ENCODE peak calls at places on chromosomes 11 and 22, in four cellular contexts. E is choroid plexus epithelial cell, N is kidney, U is stomach. H is an unnamed sample.

GRCh38 chr11:133836076-133836548 is 9.2 kb downstream of the SPATA19 start:
- DNase-seq in E (no peak), N (no peak), U (no peak), H (no peak)

GRCh38 chr11:26841818-26842457 is 120.1 kb upstream of the SLC5A12 start:
- DNase-seq in E (peak), N (no peak), U (no peak), H (peak)

GRCh38 chr11:95922099-95922498 is 1.8 kb downstream of the MTMR2 start:
- DNase-seq in E (no peak), N (no peak), U (no peak), H (peak)

GRCh38 chr22:25779426-25779825 is 37.4 kb downstream of the MYO18B start:
- DNase-seq in E (no peak), N (no peak), U (no peak), H (no peak)

GRCh38 chr22:42549329-42550060 is 4.3 kb upstream of the SERHL2 start:
- DNase-seq in E (no peak), N (no peak), U (no peak), H (no peak)

GRCh38 chr11:76510060-76511047 is 65.5 kb downstream of the EMSY start:
- DNase-seq in E (peak), N (no peak), U (no peak), H (peak)

GRCh38 chr11:34151166-34151565 is 45.7 kb downstream of the NAT10 start:
- DNase-seq in E (no peak), N (peak), U (no peak), H (no peak)

GRCh38 chr22:46338636-46339035 is 3.1 kb downstream of the TRMU start:
- DNase-seq in E (no peak), N (peak), U (no peak), H (no peak)

GRCh38 chr11:24267015-24267414 is 229.8 kb upstream of the LUZP2 start:
- DNase-seq in E (no peak), N (no peak), U (no peak), H (no peak)

GRCh38 chr22:36874731-36875130 is 13.9 kb downstream of the NCF4 start:
- DNase-seq in E (no peak), N (no peak), U (no peak), H (no peak)

GRCh38 chr11:106152824-106153223 is 75.4 kb downstream of the AASDHPPT start:
- DNase-seq in E (peak), N (no peak), U (no peak), H (no peak)

GRCh38 chr22:50051930-50052329 is 6.2 kb downstream of the TTLL8 start:
- DNase-seq in E (no peak), N (peak), U (no peak), H (no peak)

GRCh38 chr22:39367040-39367439 is 17.2 kb downstream of the SYNGR1 start:
- DNase-seq in E (no peak), N (no peak), U (no peak), H (no peak)

GRCh38 chr22:38284042-38284402 is 11.2 kb upstream of the TMEM184B start:
- DNase-seq in E (peak), N (no peak), U (no peak), H (peak)

GRCh38 chr11:115391598-115391997 is 112.6 kb downstream of the CADM1 start:
- DNase-seq in E (no peak), N (no peak), U (no peak), H (no peak)

GRCh38 chr11:45743556-45744468 is 61.1 kb upstream of the SLC35C1 start:
- DNase-seq in E (no peak), N (no peak), U (no peak), H (no peak)

GRCh38 chr11:45895553-45896259 is 10.3 kb downstream of the MAPK8IP1 start:
- DNase-seq in E (no peak), N (peak), U (no peak), H (no peak)

GRCh38 chr11:9760180-9760550 is 96.3 kb downstream of the SWAP70 start:
- DNase-seq in E (peak), N (peak), U (peak), H (peak)

GRCh38 chr11:1391165-1392010 is 1.7 kb downstream of the BRSK2 start:
- DNase-seq in E (no peak), N (peak), U (no peak), H (no peak)

GRCh38 chr11:130738618-130739017 is 177.7 kb downstream of the SNX19 start:
- DNase-seq in E (peak), N (no peak), U (no peak), H (peak)

GRCh38 chr11:11965656-11966353 is 42.6 kb downstream of the DKK3 start:
- DNase-seq in E (no peak), N (peak), U (no peak), H (no peak)

GRCh38 chr22:25404923-25405853 is 159.3 kb upstream of the GRK3 start:
- DNase-seq in E (peak), N (peak), U (peak), H (peak)

GRCh38 chr22:37633693-37634504 is 5.6 kb upstream of the SH3BP1 start:
- DNase-seq in E (peak), N (peak), U (peak), H (peak)

GRCh38 chr22:38649841-38650522 is 6.2 kb downstream of the FAM227A start:
- DNase-seq in E (no peak), N (no peak), U (no peak), H (no peak)

GRCh38 chr22:21570398-21570797 is 2.9 kb downstream of the UBE2L3 start:
- DNase-seq in E (no peak), N (no peak), U (no peak), H (no peak)

GRCh38 chr22:21571679-21572078 is 4.2 kb downstream of the UBE2L3 start:
- DNase-seq in E (no peak), N (no peak), U (no peak), H (no peak)

GRCh38 chr22:21568207-21569075 is 927 bp downstream of the UBE2L3 start:
- DNase-seq in E (peak), N (no peak), U (no peak), H (peak)

GRCh38 chr22:21567456-21568206 is at the start of gene UBE2L3:
- DNase-seq in E (peak), N (peak), U (peak), H (peak)

GRCh38 chr22:21569459-21570161 is 2.1 kb downstream of the UBE2L3 start:
- DNase-seq in E (no peak), N (no peak), U (no peak), H (no peak)
- H3K4me3 ChIP-seq in E (peak), N (peak), U (peak), H (peak)

DNA sequence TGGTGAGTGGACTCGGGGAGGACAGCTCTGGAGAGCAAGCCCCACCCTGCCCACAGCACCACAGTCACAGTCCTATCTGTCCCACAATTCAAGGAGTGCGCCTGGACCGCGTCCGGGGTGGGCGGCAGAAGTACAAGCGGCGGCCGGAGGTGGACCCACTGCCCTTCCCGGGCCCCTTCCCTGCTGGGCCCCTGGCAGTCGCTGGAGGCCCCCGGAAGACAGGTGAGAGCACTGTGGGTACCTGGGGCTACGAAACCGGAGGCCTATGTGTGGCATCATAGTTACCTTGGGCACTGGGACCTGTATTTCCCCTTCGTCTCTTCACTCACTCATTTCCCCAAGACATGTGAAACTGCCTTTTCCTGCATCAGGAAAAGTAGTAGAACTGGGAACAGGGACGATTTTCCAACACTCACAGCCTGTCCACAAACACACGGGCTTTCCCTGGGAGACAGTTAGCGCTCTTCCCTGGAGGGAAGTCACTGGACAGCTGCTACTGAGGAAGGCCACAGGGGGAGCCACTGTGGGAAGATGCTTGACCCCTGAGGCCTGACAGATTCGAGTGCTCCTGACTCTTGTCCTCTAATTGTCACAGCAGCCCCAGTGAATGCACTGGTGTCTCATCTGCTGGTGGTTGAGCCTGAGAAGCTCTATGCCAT is 3.1 kb downstream of the TRMT112 start:
- DNase-seq in E (no peak), N (no peak), U (no peak), H (no peak)
- TF ChIP-seq CTCF in E (peak), N (no peak), U (no peak), H (peak)

GRCh38 chr11:124072147-124072546 is 31.0 kb upstream of the OR10G7 start:
- DNase-seq in E (no peak), N (no peak), U (no peak), H (no peak)
- H3K4me3 ChIP-seq in E (no peak), N (no peak), U (no peak), H (no peak)

DNA sequence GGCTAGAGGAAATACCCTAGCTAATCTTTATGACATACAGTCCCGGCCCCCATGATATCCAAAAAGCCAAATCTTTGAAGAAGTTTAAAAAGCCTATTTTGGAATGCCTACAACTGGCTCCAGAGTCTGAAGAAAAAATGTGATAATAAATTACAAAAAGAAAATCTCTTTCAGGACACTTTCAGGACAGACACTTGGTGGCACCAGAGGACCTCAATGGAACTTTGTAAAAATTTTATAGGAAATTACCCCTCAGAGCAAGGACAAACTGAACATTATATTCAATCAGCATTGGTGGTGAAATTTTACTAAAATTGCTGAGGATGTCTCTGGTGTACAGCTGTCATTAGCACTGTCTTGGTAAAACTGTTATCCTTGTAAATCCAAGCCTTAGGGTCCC is 81.0 kb downstream of the CCDC73 start:
- DNase-seq in E (peak), N (no peak), U (no peak), H (peak)
- TF ChIP-seq CTCF in E (peak), N (no peak), U (no peak), H (peak)

DNA sequence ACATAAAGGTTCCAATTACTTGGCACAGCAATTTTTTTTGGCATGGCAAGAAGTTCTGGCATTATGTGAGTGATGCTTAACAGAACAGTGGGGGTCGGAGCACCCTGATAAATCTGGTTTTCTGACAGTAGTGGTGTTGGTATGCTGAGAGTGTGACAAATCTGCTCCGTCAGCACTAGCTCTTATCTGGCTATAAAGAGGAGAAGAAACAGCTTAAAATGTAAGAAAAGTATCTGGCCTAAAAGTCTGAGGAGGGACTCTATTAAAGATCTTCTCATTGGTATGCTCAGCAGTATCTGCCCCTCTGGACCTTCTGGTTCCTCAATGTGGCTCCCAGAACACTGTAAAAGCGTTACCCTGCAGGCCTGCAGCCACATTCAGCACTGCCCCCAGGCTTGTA is 137.4 kb downstream of the PLEKHA7 start:
- DNase-seq in E (no peak), N (no peak), U (no peak), H (no peak)
- H3K4me3 ChIP-seq in E (no peak), N (no peak), U (no peak), H (no peak)

GRCh38 chr22:32342977-32343376 is 14.7 kb upstream of the RFPL3 start:
- DNase-seq in E (no peak), N (no peak), U (no peak), H (no peak)

GRCh38 chr22:32338757-32339156 is 18.9 kb upstream of the RFPL3 start:
- DNase-seq in E (no peak), N (no peak), U (no peak), H (no peak)

GRCh38 chr22:32339190-32340012 is 18.3 kb upstream of the RFPL3 start:
- DNase-seq in E (no peak), N (no peak), U (peak), H (no peak)

GRCh38 chr22:32341122-32341740 is 16.4 kb upstream of the RFPL3 start:
- DNase-seq in E (no peak), N (no peak), U (peak), H (no peak)

GRCh38 chr22:32340437-32340836 is 17.2 kb upstream of the RFPL3 start:
- DNase-seq in E (no peak), N (no peak), U (peak), H (no peak)
- TF ChIP-seq CTCF in E (no peak), N (no peak), U (no peak), H (no peak)